ENCODE peak calls at places on chromosomes 16 and 17, in ten cellular contexts. U, S, N, Q, E, C, Y, G, M and K are unnamed samples.

GRCh38 chr16:27726621-27727275 is 176.8 kb downstream of the KATNIP start:
- DNase-seq in N (no peak), Y (peak; percentile 53), C (no peak), M (no peak), E (no peak), S (no peak), G (no peak), Q (no peak), U (no peak), K (peak; percentile 60)

GRCh38 chr17:48578616-48579560 is 738 bp upstream of the HOXB4 start:
- DNase-seq in N (no peak), G (no peak), M (no peak), U (no peak), C (no peak), Q (no peak), Y (peak; percentile 63), E (no peak), S (no peak), K (peak; percentile 74)

GRCh38 chr17:22217135-22217534 is 524.8 kb downstream of the KCNJ18 start:
- DNase-seq in Y (no peak), S (no peak), U (no peak), E (no peak), C (no peak), M (no peak), N (no peak), G (no peak), Q (no peak), K (no peak)

GRCh38 chr17:62064791-62065563 is at the start of gene MED13:
- DNase-seq in M (peak; percentile 62), Y (peak; percentile 19), S (peak; percentile 73), U (peak; percentile 79), C (peak; percentile 64), E (no peak), Q (peak; percentile 86), G (no peak), N (peak; percentile 68), K (peak; percentile 40)

GRCh38 chr17:81563861-81564586 is 11.9 kb upstream of the FAAP100 start:
- DNase-seq in S (no peak), N (no peak), C (no peak), U (no peak), Q (no peak), Y (peak; percentile 64), M (no peak), E (no peak), G (no peak), K (peak; percentile 59)

GRCh38 chr16:31421587-31421986 is 6.6 kb downstream of the COX6A2 start:
- DNase-seq in C (no peak), Q (no peak), M (no peak), G (no peak), S (no peak), E (no peak), N (no peak), Y (no peak), U (no peak), K (no peak)

GRCh38 chr16:85275533-85276249 is 163.4 kb upstream of the CIBAR2 start:
- DNase-seq in Y (peak; percentile 41), S (peak; percentile 88), Q (peak; percentile 69), C (peak; percentile 77), G (no peak), M (peak; percentile 67), U (peak; percentile 86), E (no peak), N (peak; percentile 77), K (peak; percentile 33)

GRCh38 chr16:11328172-11329079 is 16.8 kb upstream of the RMI2 start:
- DNase-seq in Y (peak; percentile 97), S (peak; percentile 81), U (peak; percentile 93), M (peak; percentile 48), C (peak; percentile 62), G (peak; percentile 44), N (peak; percentile 61), E (no peak), Q (peak; percentile 45), K (peak; percentile 96)

GRCh38 chr17:1774390-1775176 is 12.7 kb downstream of the SERPINF1 start:
- DNase-seq in E (no peak), N (no peak), G (no peak), Y (no peak), C (no peak), Q (no peak), M (no peak), S (no peak), U (no peak), K (no peak)

GRCh38 chr17:8766731-8767130 is 8.4 kb upstream of the SPDYE4 start:
- DNase-seq in U (no peak), G (no peak), Q (no peak), Y (no peak), C (no peak), E (no peak), M (no peak), S (no peak), N (no peak), K (no peak)

GRCh38 chr17:20066253-20066652 is 57.1 kb downstream of the SPECC1 start:
- DNase-seq in S (no peak), Q (peak; percentile 73), Y (peak; percentile 80), E (no peak), M (peak; percentile 57), C (peak; percentile 55), U (peak; percentile 73), N (no peak), G (no peak), K (peak; percentile 76)

GRCh38 chr17:65931246-65932149 is 260.4 kb downstream of the CEP112 start:
- DNase-seq in M (no peak), N (no peak), Y (peak; percentile 12), Q (no peak), G (no peak), C (no peak), E (no peak), U (no peak), S (no peak), K (peak; percentile 31)

GRCh38 chr17:78658281-78658785 is 81.1 kb upstream of the DNAH17 start:
- DNase-seq in S (no peak), U (peak; percentile 45), C (no peak), E (no peak), N (no peak), Q (no peak), G (no peak), M (no peak), Y (peak; percentile 23), K (no peak)

GRCh38 chr16:11094838-11095565 is 150.6 kb downstream of the CLEC16A start:
- DNase-seq in Q (no peak), M (no peak), Y (no peak), C (no peak), N (no peak), G (no peak), E (no peak), S (no peak), U (no peak), K (no peak)

DNA sequence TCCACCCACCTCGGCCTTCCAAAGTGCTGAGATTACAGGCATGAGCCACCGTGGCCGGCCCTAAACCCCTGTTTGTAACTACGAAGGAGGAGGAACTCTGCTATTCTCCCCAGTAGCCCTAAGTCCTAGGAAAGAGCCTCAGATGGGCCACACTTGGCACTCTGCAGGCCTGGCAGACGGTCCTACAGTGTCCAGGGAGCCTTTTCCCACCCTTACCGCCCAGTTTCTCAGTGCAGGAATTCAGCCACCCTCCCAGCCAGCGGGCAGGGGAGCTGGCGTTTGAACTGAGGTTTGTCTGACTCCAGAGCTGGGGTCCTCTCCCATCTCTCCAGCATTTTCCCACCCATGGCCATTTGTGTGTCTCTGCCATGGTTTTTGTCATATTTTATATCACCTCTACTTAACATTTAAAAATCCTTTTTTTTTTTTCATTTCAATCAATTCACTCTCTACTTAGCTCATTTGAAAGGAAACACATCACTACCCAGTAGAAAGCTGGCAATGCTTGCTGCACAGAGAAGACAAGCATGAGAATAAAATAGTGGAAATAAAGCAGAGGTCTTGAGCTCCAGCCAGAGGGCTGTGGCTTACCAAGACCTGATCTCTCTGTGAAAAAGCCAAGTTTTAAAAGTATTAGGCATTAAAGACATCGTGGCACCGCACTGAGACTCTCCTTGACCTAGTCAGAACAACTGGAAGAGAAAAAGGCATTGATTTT is 34.9 kb downstream of the BCO1 start:
- DNase-seq in Q (no peak), E (no peak), U (peak; percentile 70), S (no peak), N (no peak), C (no peak), Y (no peak), G (no peak), M (no peak), K (peak; percentile 46)
- H3K4me1 ChIP-seq in Q (no peaks in the 10 kb centered on the region), E (no peaks in the 10 kb centered on the region), U (peaks cover 29% of the 10 kb centered on the region), S (no peaks in the 10 kb centered on the region), N (peaks cover 3% of the 10 kb centered on the region), C (peaks cover 22% of the 10 kb centered on the region), Y (no peaks in the 10 kb centered on the region), G (peaks cover 63% of the 10 kb centered on the region), M (no peaks in the 10 kb centered on the region), K (no peaks in the 10 kb centered on the region)

GRCh38 chr17:73609078-73609477 is 35.2 kb downstream of the SDK2 start:
- DNase-seq in N (no peak), M (no peak), E (no peak), S (no peak), Y (no peak), C (no peak), G (no peak), U (no peak), Q (no peak), K (no peak)

GRCh38 chr17:73600103-73600871 is 44.0 kb downstream of the SDK2 start:
- DNase-seq in N (no peak), G (no peak), Y (no peak), C (no peak), E (no peak), Q (no peak), S (no peak), M (no peak), U (no peak), K (no peak)

GRCh38 chr17:73604046-73604445 is 40.2 kb downstream of the SDK2 start:
- DNase-seq in Q (no peak), S (no peak), M (no peak), N (no peak), E (no peak), C (no peak), Y (no peak), U (no peak), G (no peak), K (no peak)

GRCh38 chr17:73605444-73605843 is 38.8 kb downstream of the SDK2 start:
- DNase-seq in C (no peak), S (no peak), M (no peak), Q (no peak), G (no peak), N (no peak), Y (no peak), U (no peak), E (no peak), K (no peak)

GRCh38 chr17:73604476-73604875 is 39.8 kb downstream of the SDK2 start:
- DNase-seq in E (no peak), Y (no peak), C (no peak), N (no peak), U (no peak), Q (no peak), G (no peak), M (no peak), S (no peak), K (no peak)
- H3K4me1 ChIP-seq in E (peaks cover 14% of the 10 kb centered on the region), Y (no peaks in the 10 kb centered on the region), C (no peaks in the 10 kb centered on the region), N (no peaks in the 10 kb centered on the region), U (no peaks in the 10 kb centered on the region), Q (no peaks in the 10 kb centered on the region), G (peaks cover 7% of the 10 kb centered on the region), M (no peaks in the 10 kb centered on the region), S (peaks cover 18% of the 10 kb centered on the region), K (no peaks in the 10 kb centered on the region)

GRCh38 chr17:32516450-32516849 is 29.7 kb downstream of the CDK5R1 start:
- DNase-seq in Q (no peak), N (no peak), G (no peak), C (no peak), U (peak; percentile 18), S (no peak), Y (no peak), M (no peak), E (no peak), K (no peak)
- H3K4me1 ChIP-seq in Q (peaks cover 13% of the 10 kb centered on the region), N (peaks cover 4% of the 10 kb centered on the region), G (peaks cover 37% of the 10 kb centered on the region), C (peaks cover 13% of the 10 kb centered on the region), U (peaks cover 14% of the 10 kb centered on the region), S (peaks cover 59% of the 10 kb centered on the region), Y (no peaks in the 10 kb centered on the region), M (peaks cover 20% of the 10 kb centered on the region), E (peaks cover 15% of the 10 kb centered on the region), K (peaks cover 5% of the 10 kb centered on the region)

GRCh38 chr17:57502696-57503307 is 242.3 kb downstream of the CCDC182 start:
- DNase-seq in N (no peak), C (no peak), M (no peak), E (no peak), Y (no peak), S (no peak), G (no peak), Q (no peak), U (no peak), K (no peak)
- H3K4me1 ChIP-seq in N (no peaks in the 10 kb centered on the region), C (peaks cover 4% of the 10 kb centered on the region), M (peaks cover 16% of the 10 kb centered on the region), E (peaks cover 11% of the 10 kb centered on the region), Y (peaks cover 2% of the 10 kb centered on the region), S (peaks cover 33% of the 10 kb centered on the region), G (peaks cover 6% of the 10 kb centered on the region), Q (peaks cover 11% of the 10 kb centered on the region), U (peaks cover 12% of the 10 kb centered on the region), K (no peaks in the 10 kb centered on the region)